ENCODE peak calls at places on chromosomes 1 and 21, in eight cellular contexts. R is activated T-cell treated with anti-CD3 and anti-CD28 coated beads for 24 hours; J is activated gamma-delta T cell treated with anti-CD3 and anti-CD28 coated beads, Interleukin-2, amount 50 U/mL, for 16 hours; L is T follicular helper cell; M is progenitor cell of endocrine pancreas; P is cardiac muscle cell; G is ascending aorta; B is activated T-helper 1 cell treated with anti-CD3 and anti-CD28 coated beads, Interleukin-2, amount 50 U/mL, for 16 hours. K is an unnamed sample.

GRCh38 chr1:228148196-228148861 is 1.4 kb upstream of the GJC2 start:
- DNase-seq in G (no peak), B (no peak), L (no peak), R (no peak), P (peak), M (no peak), J (no peak), K (peak)

GRCh38 chr1:110207831-110208230 is 2.3 kb upstream of the KCNC4 start:
- DNase-seq in J (peak), B (peak), L (peak), R (peak), G (no peak), M (peak), P (peak), K (no peak)

GRCh38 chr1:7580923-7581753 is 190.0 kb upstream of the VAMP3 start:
- DNase-seq in J (no peak), L (no peak), G (no peak), P (peak), M (no peak), B (no peak), R (no peak), K (no peak)

GRCh38 chr1:185244015-185244747 is 72.9 kb downstream of the IVNS1ABP start:
- DNase-seq in P (peak), R (peak), G (no peak), J (peak), B (peak), L (no peak), M (no peak), K (no peak)

GRCh38 chr1:81954388-81955023 is 153.8 kb downstream of the ADGRL2 start:
- DNase-seq in L (no peak), J (no peak), B (no peak), G (no peak), R (no peak), P (no peak), M (no peak), K (no peak)

GRCh38 chr1:117045644-117046043 is 14.5 kb upstream of the TTF2 start:
- DNase-seq in P (peak), G (no peak), L (no peak), R (no peak), M (no peak), J (no peak), B (no peak), K (no peak)

GRCh38 chr1:11198851-11199628 is 9.9 kb downstream of the ANGPTL7 start:
- DNase-seq in B (no peak), P (no peak), R (no peak), J (no peak), L (no peak), M (no peak), G (no peak), K (no peak)

GRCh38 chr1:101290119-101290921 is 53.5 kb downstream of the S1PR1 start:
- DNase-seq in R (no peak), B (no peak), L (no peak), J (no peak), G (no peak), M (no peak), P (no peak), K (no peak)

GRCh38 chr1:21904725-21905520 is 32.2 kb downstream of the HSPG2 start:
- DNase-seq in G (no peak), R (no peak), J (no peak), P (peak), M (no peak), L (no peak), B (no peak), K (no peak)

GRCh38 chr1:213649373-213649772 is 338.4 kb upstream of the PROX1 start:
- DNase-seq in R (no peak), M (no peak), P (no peak), J (no peak), G (no peak), L (no peak), B (no peak), K (no peak)

GRCh38 chr1:116708255-116708900 is 40.8 kb upstream of the IGSF3 start:
- DNase-seq in J (no peak), R (no peak), G (no peak), L (no peak), M (no peak), P (no peak), B (no peak), K (peak)

GRCh38 chr1:227532019-227532619 is 31.2 kb upstream of the ZNF678 start:
- DNase-seq in L (no peak), B (no peak), J (no peak), G (no peak), P (no peak), M (no peak), R (no peak), K (no peak)

GRCh38 chr1:84782311-84782771 is 92.1 kb upstream of the SSX2IP start:
- DNase-seq in G (no peak), J (peak), B (peak), L (peak), R (peak), P (peak), M (peak), K (peak)

GRCh38 chr1:109765896-109766615 is 2.3 kb upstream of the EPS8L3 start:
- DNase-seq in M (no peak), L (no peak), P (no peak), J (no peak), G (peak), R (no peak), B (no peak), K (no peak)

GRCh38 chr1:241061062-241061461 is 295.9 kb downstream of the RGS7 start:
- DNase-seq in B (no peak), G (no peak), L (no peak), P (no peak), R (no peak), J (no peak), M (no peak), K (no peak)

GRCh38 chr1:94883688-94884087 is 43.2 kb downstream of the CNN3 start:
- DNase-seq in J (no peak), P (peak), L (no peak), G (no peak), M (no peak), R (no peak), B (no peak), K (no peak)

GRCh38 chr1:162206749-162207635 is 137.5 kb downstream of the NOS1AP start:
- DNase-seq in B (no peak), J (no peak), R (no peak), L (no peak), M (no peak), G (no peak), P (peak), K (no peak)

GRCh38 chr1:116491985-116492811 is 78.6 kb downstream of the CD58 start:
- DNase-seq in G (no peak), J (no peak), B (no peak), P (peak), R (no peak), L (no peak), M (no peak), K (no peak)

GRCh38 chr1:18073066-18073642 is 34.4 kb upstream of the IGSF21 start:
- DNase-seq in L (no peak), J (no peak), G (no peak), M (no peak), R (no peak), B (no peak), P (no peak), K (no peak)

GRCh38 chr1:14696766-14697165 is 98.3 kb downstream of the KAZN start:
- DNase-seq in P (no peak), B (no peak), M (no peak), G (no peak), R (no peak), L (no peak), J (no peak), K (no peak)

GRCh38 chr1:246597340-246597739 is 31.1 kb downstream of the CNST start:
- DNase-seq in P (peak), B (no peak), R (no peak), G (no peak), J (no peak), M (no peak), L (no peak), K (no peak)

GRCh38 chr1:203289982-203290260 is 15.4 kb upstream of the BTG2 start:
- DNase-seq in P (no peak), J (no peak), R (no peak), B (no peak), L (no peak), M (no peak), G (no peak), K (no peak)

GRCh38 chr1:110235181-110235838 is 25.2 kb downstream of the KCNC4 start:
- DNase-seq in R (no peak), B (no peak), P (peak), L (no peak), J (no peak), G (no peak), M (no peak), K (no peak)

GRCh38 chr21:46007498-46007868 is 25.9 kb downstream of the COL6A1 start:
- DNase-seq in R (no peak), L (no peak), G (no peak), M (no peak), B (no peak), P (no peak), J (no peak), K (no peak)

GRCh38 chr1:204842892-204843291 is 27.8 kb upstream of the NFASC start:
- DNase-seq in R (no peak), J (no peak), L (no peak), G (no peak), P (no peak), B (no peak), M (no peak), K (no peak)

GRCh38 chr1:209150114-209150513 is 433.4 kb upstream of the CAMK1G start:
- DNase-seq in M (peak), P (peak), J (no peak), G (no peak), B (no peak), L (no peak), R (no peak), K (no peak)

GRCh38 chr1:60596791-60597748 is 485.3 kb upstream of the NFIA start:
- DNase-seq in J (no peak), P (peak), B (no peak), L (no peak), G (no peak), M (no peak), R (no peak), K (no peak)

GRCh38 chr1:176843352-176844297 is 320.9 kb downstream of the ASTN1 start:
- DNase-seq in J (no peak), M (peak), P (peak), L (no peak), B (no peak), R (no peak), G (no peak), K (no peak)

GRCh38 chr1:46333300-46334029 is 7.1 kb upstream of the NSUN4 start:
- DNase-seq in R (no peak), M (no peak), J (no peak), B (no peak), G (no peak), L (no peak), P (peak), K (no peak)

GRCh38 chr21:42429856-42430255 is 26.2 kb downstream of the UBASH3A start:
- DNase-seq in M (peak), R (no peak), P (peak), L (no peak), B (no peak), J (no peak), G (no peak), K (no peak)

K was measured in type B pancreatic cell.